ENCODE peak calls at places on chromosomes 7 and 10, in eight cellular contexts. One of them, this sample, is unnamed.

GRCh38 chr7:107196834-107197610 is 28.2 kb downstream of the HBP1 start:
- DNase-seq in stimulated activated CD4-positive, alpha-beta T cell treated with anti-CD3 and anti-CD28 coated beads, Interleukin-4, amount 100 ng/mL, for 4 hours: no peak
- DNase-seq in GM23248: no peak
- DNase-seq in activated effector memory CD4-positive, alpha-beta T cell treated with anti-CD3 and anti-CD28 coated beads, Interleukin-2, amount 50 U/mL, for 16 hours: no peak
- DNase-seq in COR-L47: no peak
- DNase-seq in AG10803: no peak
- DNase-seq in SW480: no peak
- DNase-seq in activated CD4-positive, alpha-beta T cell treated with anti-CD3 and anti-CD28 coated beads, Interleukin-2, amount 50 U/mL, for 24 hours: no peak
- DNase-seq in this sample: no peak

GRCh38 chr10:80485410-80486135 is 31.5 kb downstream of the TSPAN14 start:
- DNase-seq in activated CD4-positive, alpha-beta T cell treated with anti-CD3 and anti-CD28 coated beads, Interleukin-2, amount 50 U/mL, for 24 hours: no peak
- DNase-seq in activated effector memory CD4-positive, alpha-beta T cell treated with anti-CD3 and anti-CD28 coated beads, Interleukin-2, amount 50 U/mL, for 16 hours: peak
- DNase-seq in GM23248: no peak
- DNase-seq in AG10803: no peak
- DNase-seq in stimulated activated CD4-positive, alpha-beta T cell treated with anti-CD3 and anti-CD28 coated beads, Interleukin-4, amount 100 ng/mL, for 4 hours: no peak
- DNase-seq in COR-L47: no peak
- DNase-seq in SW480: no peak
- DNase-seq in this sample: no peak

GRCh38 chr7:8175929-8176369 is 86.0 kb downstream of the ICA1 start:
- DNase-seq in AG10803: no peak
- DNase-seq in COR-L47: no peak
- DNase-seq in activated CD4-positive, alpha-beta T cell treated with anti-CD3 and anti-CD28 coated beads, Interleukin-2, amount 50 U/mL, for 24 hours: no peak
- DNase-seq in activated effector memory CD4-positive, alpha-beta T cell treated with anti-CD3 and anti-CD28 coated beads, Interleukin-2, amount 50 U/mL, for 16 hours: peak
- DNase-seq in GM23248: no peak
- DNase-seq in stimulated activated CD4-positive, alpha-beta T cell treated with anti-CD3 and anti-CD28 coated beads, Interleukin-4, amount 100 ng/mL, for 4 hours: no peak
- DNase-seq in SW480: no peak
- DNase-seq in this sample: no peak

GRCh38 chr7:78296036-78296435 is 497.5 kb downstream of the PHTF2 start:
- DNase-seq in SW480: no peak
- DNase-seq in AG10803: peak
- DNase-seq in activated CD4-positive, alpha-beta T cell treated with anti-CD3 and anti-CD28 coated beads, Interleukin-2, amount 50 U/mL, for 24 hours: no peak
- DNase-seq in GM23248: peak
- DNase-seq in COR-L47: no peak
- DNase-seq in activated effector memory CD4-positive, alpha-beta T cell treated with anti-CD3 and anti-CD28 coated beads, Interleukin-2, amount 50 U/mL, for 16 hours: no peak
- DNase-seq in stimulated activated CD4-positive, alpha-beta T cell treated with anti-CD3 and anti-CD28 coated beads, Interleukin-4, amount 100 ng/mL, for 4 hours: no peak
- DNase-seq in this sample: no peak

GRCh38 chr10:114081911-114082583 is 38.4 kb downstream of the ADRB1 start:
- DNase-seq in COR-L47: no peak
- DNase-seq in stimulated activated CD4-positive, alpha-beta T cell treated with anti-CD3 and anti-CD28 coated beads, Interleukin-4, amount 100 ng/mL, for 4 hours: no peak
- DNase-seq in GM23248: no peak
- DNase-seq in SW480: no peak
- DNase-seq in activated CD4-positive, alpha-beta T cell treated with anti-CD3 and anti-CD28 coated beads, Interleukin-2, amount 50 U/mL, for 24 hours: no peak
- DNase-seq in AG10803: no peak
- DNase-seq in activated effector memory CD4-positive, alpha-beta T cell treated with anti-CD3 and anti-CD28 coated beads, Interleukin-2, amount 50 U/mL, for 16 hours: no peak
- DNase-seq in this sample: no peak

GRCh38 chr10:4351723-4352565 is 474.1 kb upstream of the AKR1E2 start:
- DNase-seq in stimulated activated CD4-positive, alpha-beta T cell treated with anti-CD3 and anti-CD28 coated beads, Interleukin-4, amount 100 ng/mL, for 4 hours: no peak
- DNase-seq in SW480: no peak
- DNase-seq in activated CD4-positive, alpha-beta T cell treated with anti-CD3 and anti-CD28 coated beads, Interleukin-2, amount 50 U/mL, for 24 hours: no peak
- DNase-seq in AG10803: peak
- DNase-seq in activated effector memory CD4-positive, alpha-beta T cell treated with anti-CD3 and anti-CD28 coated beads, Interleukin-2, amount 50 U/mL, for 16 hours: no peak
- DNase-seq in COR-L47: no peak
- DNase-seq in GM23248: peak
- DNase-seq in this sample: no peak

GRCh38 chr7:104652434-104652833 is 324.0 kb downstream of the LHFPL3 start:
- DNase-seq in activated CD4-positive, alpha-beta T cell treated with anti-CD3 and anti-CD28 coated beads, Interleukin-2, amount 50 U/mL, for 24 hours: no peak
- DNase-seq in stimulated activated CD4-positive, alpha-beta T cell treated with anti-CD3 and anti-CD28 coated beads, Interleukin-4, amount 100 ng/mL, for 4 hours: no peak
- DNase-seq in activated effector memory CD4-positive, alpha-beta T cell treated with anti-CD3 and anti-CD28 coated beads, Interleukin-2, amount 50 U/mL, for 16 hours: no peak
- DNase-seq in SW480: no peak
- DNase-seq in GM23248: no peak
- DNase-seq in COR-L47: no peak
- DNase-seq in AG10803: no peak
- DNase-seq in this sample: no peak

GRCh38 chr7:129083525-129083924 is 28.6 kb upstream of the TNPO3 start:
- DNase-seq in stimulated activated CD4-positive, alpha-beta T cell treated with anti-CD3 and anti-CD28 coated beads, Interleukin-4, amount 100 ng/mL, for 4 hours: no peak
- DNase-seq in GM23248: peak
- DNase-seq in activated CD4-positive, alpha-beta T cell treated with anti-CD3 and anti-CD28 coated beads, Interleukin-2, amount 50 U/mL, for 24 hours: no peak
- DNase-seq in activated effector memory CD4-positive, alpha-beta T cell treated with anti-CD3 and anti-CD28 coated beads, Interleukin-2, amount 50 U/mL, for 16 hours: no peak
- DNase-seq in COR-L47: no peak
- DNase-seq in SW480: no peak
- DNase-seq in AG10803: no peak
- DNase-seq in this sample: no peak

GRCh38 chr7:47374538-47374937 is 207.4 kb downstream of the TNS3 start:
- DNase-seq in stimulated activated CD4-positive, alpha-beta T cell treated with anti-CD3 and anti-CD28 coated beads, Interleukin-4, amount 100 ng/mL, for 4 hours: no peak
- DNase-seq in activated CD4-positive, alpha-beta T cell treated with anti-CD3 and anti-CD28 coated beads, Interleukin-2, amount 50 U/mL, for 24 hours: no peak
- DNase-seq in AG10803: no peak
- DNase-seq in SW480: no peak
- DNase-seq in GM23248: no peak
- DNase-seq in activated effector memory CD4-positive, alpha-beta T cell treated with anti-CD3 and anti-CD28 coated beads, Interleukin-2, amount 50 U/mL, for 16 hours: no peak
- DNase-seq in COR-L47: no peak
- DNase-seq in this sample: no peak

GRCh38 chr10:9018161-9018843 is 963.8 kb downstream of the GATA3 start:
- DNase-seq in AG10803: no peak
- DNase-seq in stimulated activated CD4-positive, alpha-beta T cell treated with anti-CD3 and anti-CD28 coated beads, Interleukin-4, amount 100 ng/mL, for 4 hours: no peak
- DNase-seq in activated CD4-positive, alpha-beta T cell treated with anti-CD3 and anti-CD28 coated beads, Interleukin-2, amount 50 U/mL, for 24 hours: no peak
- DNase-seq in activated effector memory CD4-positive, alpha-beta T cell treated with anti-CD3 and anti-CD28 coated beads, Interleukin-2, amount 50 U/mL, for 16 hours: no peak
- DNase-seq in COR-L47: no peak
- DNase-seq in SW480: no peak
- DNase-seq in GM23248: no peak
- DNase-seq in this sample: no peak

GRCh38 chr10:103144086-103144485 is 49.0 kb downstream of the NT5C2 start:
- DNase-seq in SW480: no peak
- DNase-seq in stimulated activated CD4-positive, alpha-beta T cell treated with anti-CD3 and anti-CD28 coated beads, Interleukin-4, amount 100 ng/mL, for 4 hours: no peak
- DNase-seq in activated CD4-positive, alpha-beta T cell treated with anti-CD3 and anti-CD28 coated beads, Interleukin-2, amount 50 U/mL, for 24 hours: no peak
- DNase-seq in activated effector memory CD4-positive, alpha-beta T cell treated with anti-CD3 and anti-CD28 coated beads, Interleukin-2, amount 50 U/mL, for 16 hours: no peak
- DNase-seq in COR-L47: no peak
- DNase-seq in GM23248: no peak
- DNase-seq in AG10803: no peak
- DNase-seq in this sample: no peak

GRCh38 chr7:155430606-155431005 is 27.3 kb upstream of the EN2 start:
- DNase-seq in COR-L47: no peak
- DNase-seq in activated CD4-positive, alpha-beta T cell treated with anti-CD3 and anti-CD28 coated beads, Interleukin-2, amount 50 U/mL, for 24 hours: no peak
- DNase-seq in activated effector memory CD4-positive, alpha-beta T cell treated with anti-CD3 and anti-CD28 coated beads, Interleukin-2, amount 50 U/mL, for 16 hours: no peak
- DNase-seq in AG10803: no peak
- DNase-seq in stimulated activated CD4-positive, alpha-beta T cell treated with anti-CD3 and anti-CD28 coated beads, Interleukin-4, amount 100 ng/mL, for 4 hours: no peak
- DNase-seq in GM23248: no peak
- DNase-seq in SW480: no peak
- DNase-seq in this sample: no peak

GRCh38 chr10:94224656-94225055 is 138.1 kb downstream of the NOC3L start:
- DNase-seq in COR-L47: no peak
- DNase-seq in AG10803: peak
- DNase-seq in activated CD4-positive, alpha-beta T cell treated with anti-CD3 and anti-CD28 coated beads, Interleukin-2, amount 50 U/mL, for 24 hours: no peak
- DNase-seq in SW480: no peak
- DNase-seq in GM23248: peak
- DNase-seq in stimulated activated CD4-positive, alpha-beta T cell treated with anti-CD3 and anti-CD28 coated beads, Interleukin-4, amount 100 ng/mL, for 4 hours: no peak
- DNase-seq in activated effector memory CD4-positive, alpha-beta T cell treated with anti-CD3 and anti-CD28 coated beads, Interleukin-2, amount 50 U/mL, for 16 hours: no peak
- DNase-seq in this sample: no peak